ENCODE peak calls at places on chromosomes 4 and X, in five cellular contexts. One of them, this sample, is unnamed.
A peak's percentile ranks its signal among the peaks of the same experiment; 100 is the strongest.

GRCh38 chr4:7860600-7861158 is 79.0 kb downstream of the AFAP1 start:
- DNase-seq in iPS-NIHi11: no peak
- DNase-seq in breast epithelium: no peak
- DNase-seq in AG04449: no peak
- DNase-seq in nucleus accumbens: no peak
- DNase-seq in this sample: no peak

GRCh38 chr4:99457676-99458075 is 22.5 kb upstream of the ADH7 start:
- DNase-seq in AG04449: no peak
- DNase-seq in nucleus accumbens: no peak
- DNase-seq in breast epithelium: no peak
- DNase-seq in iPS-NIHi11: no peak
- DNase-seq in this sample: no peak

GRCh38 chrX:44785652-44786051 is 58.2 kb upstream of the DUSP21 start:
- DNase-seq in iPS-NIHi11: no peak
- DNase-seq in AG04449: peak; percentile 28
- DNase-seq in nucleus accumbens: no peak
- DNase-seq in breast epithelium: no peak
- DNase-seq in this sample: no peak

GRCh38 chr4:17667653-17668201 is 53.3 kb downstream of the MED28 start:
- DNase-seq in breast epithelium: no peak
- DNase-seq in nucleus accumbens: no peak
- DNase-seq in iPS-NIHi11: no peak
- DNase-seq in AG04449: no peak
- DNase-seq in this sample: no peak

GRCh38 chrX:101136235-101136634 is 38.2 kb downstream of the CENPI start:
- DNase-seq in iPS-NIHi11: no peak
- DNase-seq in nucleus accumbens: no peak
- DNase-seq in breast epithelium: no peak
- DNase-seq in AG04449: no peak
- DNase-seq in this sample: no peak

GRCh38 chr4:114921790-114922581 is 191.4 kb downstream of the NDST4 start:
- DNase-seq in iPS-NIHi11: no peak
- DNase-seq in AG04449: no peak
- DNase-seq in breast epithelium: no peak
- DNase-seq in nucleus accumbens: no peak
- DNase-seq in this sample: peak; percentile 52

GRCh38 chr4:35520059-35520458 is 724.3 kb downstream of the ARAP2 start:
- DNase-seq in nucleus accumbens: no peak
- DNase-seq in AG04449: no peak
- DNase-seq in iPS-NIHi11: no peak
- DNase-seq in breast epithelium: no peak
- DNase-seq in this sample: no peak

GRCh38 chr4:22970665-22971064 is 277.9 kb downstream of the GBA3 start:
- DNase-seq in breast epithelium: no peak
- DNase-seq in AG04449: no peak
- DNase-seq in iPS-NIHi11: no peak
- DNase-seq in nucleus accumbens: no peak
- DNase-seq in this sample: no peak

GRCh38 chr4:13084210-13084609 is 399.9 kb downstream of the RAB28 start:
- DNase-seq in nucleus accumbens: no peak
- DNase-seq in AG04449: no peak
- DNase-seq in breast epithelium: no peak
- DNase-seq in iPS-NIHi11: no peak
- DNase-seq in this sample: no peak

GRCh38 chrX:19682712-19683331 is 167.5 kb upstream of the MAP3K15 start:
- DNase-seq in AG04449: peak; percentile 63
- DNase-seq in nucleus accumbens: peak; percentile 39
- DNase-seq in breast epithelium: no peak
- DNase-seq in iPS-NIHi11: peak; percentile 28
- DNase-seq in this sample: peak; percentile 50

GRCh38 chrX:39677585-39677984 is 420.2 kb downstream of the BCOR start:
- DNase-seq in iPS-NIHi11: no peak
- DNase-seq in AG04449: no peak
- DNase-seq in breast epithelium: no peak
- DNase-seq in nucleus accumbens: no peak
- DNase-seq in this sample: no peak

GRCh38 chr4:141636771-141637460 is 533 bp downstream of the IL15 start:
- DNase-seq in nucleus accumbens: no peak
- DNase-seq in AG04449: no peak
- DNase-seq in breast epithelium: no peak
- DNase-seq in iPS-NIHi11: peak; percentile 69
- DNase-seq in this sample: peak; percentile 41

GRCh38 chr4:146222313-146222712 is 8.0 kb downstream of the REELD1 start:
- DNase-seq in AG04449: no peak
- DNase-seq in nucleus accumbens: no peak
- DNase-seq in iPS-NIHi11: no peak
- DNase-seq in breast epithelium: no peak
- DNase-seq in this sample: no peak

GRCh38 chrX:18620349-18620748 is 51.6 kb downstream of the RS1 start:
- DNase-seq in nucleus accumbens: no peak
- DNase-seq in breast epithelium: no peak
- DNase-seq in AG04449: no peak
- DNase-seq in iPS-NIHi11: no peak
- DNase-seq in this sample: no peak

GRCh38 chr4:184942447-184943425 is 75.6 kb upstream of the HELT start:
- DNase-seq in AG04449: no peak
- DNase-seq in nucleus accumbens: no peak
- DNase-seq in breast epithelium: no peak
- DNase-seq in iPS-NIHi11: no peak
- DNase-seq in this sample: no peak

GRCh38 chr4:121574618-121575017 is 122.2 kb downstream of the ANXA5 start:
- DNase-seq in iPS-NIHi11: no peak
- DNase-seq in breast epithelium: no peak
- DNase-seq in nucleus accumbens: no peak
- DNase-seq in AG04449: no peak
- DNase-seq in this sample: no peak

GRCh38 chrX:118480172-118480571 is 15.4 kb upstream of the DOCK11 start:
- DNase-seq in breast epithelium: no peak
- DNase-seq in iPS-NIHi11: no peak
- DNase-seq in nucleus accumbens: no peak
- DNase-seq in AG04449: no peak
- DNase-seq in this sample: no peak

GRCh38 chr4:35151816-35152572 is 1092.3 kb downstream of the ARAP2 start:
- DNase-seq in nucleus accumbens: no peak
- DNase-seq in iPS-NIHi11: peak; percentile 67
- DNase-seq in AG04449: no peak
- DNase-seq in breast epithelium: no peak
- DNase-seq in this sample: no peak

GRCh38 chr4:165921546-165921945 is 48.5 kb downstream of the TLL1 start:
- DNase-seq in breast epithelium: no peak
- DNase-seq in AG04449: no peak
- DNase-seq in nucleus accumbens: no peak
- DNase-seq in iPS-NIHi11: no peak
- DNase-seq in this sample: no peak